ENCODE peak calls at places on chromosomes 13 and 19, in eight cellular contexts. O is T-cell; M is activated T-helper 1 cell treated with anti-CD3 and anti-CD28 coated beads, Interleukin-12 subunit alpha, Interleukin-12 subunit beta, Interleukin-2, Interleukin-4 antibody, amounts not matched to agents 30 ng/mL and 10 ng/mL and 1 ng/mL, durations not matched to agents 14 hours and 24 hours and 36 hours; H is CD4-positive, alpha-beta T cell; E is EL; T is heart left ventricle; X is WTC11; C is substantia nigra. B is an unnamed sample.

GRCh38 chr19:58513694-58514563 is 2.1 kb upstream of the SLC27A5 start:
- DNase-seq in O (peak), M (peak), H (peak), E (peak), T (peak), X (peak), C (peak), B (no peak)

GRCh38 chr13:43545317-43545874 is 241.4 kb downstream of the ENOX1 start:
- DNase-seq in O (no peak), M (no peak), H (no peak), E (no peak), T (no peak), X (no peak), C (no peak), B (no peak)

GRCh38 chr13:114161644-114162532 is 17.2 kb upstream of the CFAP97D2 start:
- DNase-seq in O (peak), M (no peak), H (peak), E (peak), T (peak), X (no peak), C (no peak), B (no peak)

GRCh38 chr19:38877781-38878574 is at the start of gene RINL:
- DNase-seq in O (peak), M (peak), H (peak), E (no peak), T (peak), X (no peak), C (no peak), B (no peak)

GRCh38 chr19:57648336-57649003 is 15.5 kb downstream of the ZNF211 start:
- DNase-seq in O (no peak), M (no peak), H (no peak), E (no peak), T (no peak), X (no peak), C (no peak), B (no peak)

GRCh38 chr19:52212572-52213255 is 22.9 kb downstream of the PPP2R1A start:
- DNase-seq in O (no peak), M (no peak), H (no peak), E (no peak), T (no peak), X (no peak), C (no peak), B (no peak)

GRCh38 chr19:9721861-9722260 is 46.7 kb downstream of the ZNF846 start:
- DNase-seq in O (no peak), M (no peak), H (no peak), E (no peak), T (no peak), X (no peak), C (no peak), B (no peak)

GRCh38 chr13:81990652-81991051 is 1649.7 kb upstream of the SPRY2 start:
- DNase-seq in O (no peak), M (no peak), H (no peak), E (no peak), T (no peak), X (no peak), C (no peak), B (no peak)

GRCh38 chr13:99749627-99750026 is 221.9 kb downstream of the ZIC5 start:
- DNase-seq in O (no peak), M (no peak), H (no peak), E (no peak), T (no peak), X (no peak), C (no peak), B (no peak)